ENCODE peak calls at places on chromosome 4, in five cellular contexts. One of them, this sample, is unnamed.
A peak's percentile ranks its signal among the peaks of the same experiment; 100 is the strongest.

GRCh38 chr4:10456270-10457254 is 664 bp downstream of the ZNF518B start:
- DNase-seq in cardiac muscle cell: peak; percentile 74
- DNase-seq in lower leg skin: no peak
- DNase-seq in AG10803: peak; percentile 67
- DNase-seq in hepatocyte: peak; percentile 81
- DNase-seq in this sample: no peak

GRCh38 chr4:143482753-143483362 is 30.6 kb upstream of the SMARCA5 start:
- DNase-seq in cardiac muscle cell: peak; percentile 77
- DNase-seq in lower leg skin: no peak
- DNase-seq in AG10803: peak; percentile 64
- DNase-seq in hepatocyte: peak; percentile 47
- DNase-seq in this sample: peak; percentile 42

GRCh38 chr4:40822781-40823180 is 73.0 kb downstream of the NSUN7 start:
- DNase-seq in cardiac muscle cell: no peak
- DNase-seq in lower leg skin: no peak
- DNase-seq in AG10803: no peak
- DNase-seq in hepatocyte: no peak
- DNase-seq in this sample: no peak

GRCh38 chr4:7960790-7961655 is 21.4 kb upstream of the AFAP1 start:
- DNase-seq in cardiac muscle cell: peak; percentile 99
- DNase-seq in lower leg skin: no peak
- DNase-seq in AG10803: peak; percentile 99
- DNase-seq in hepatocyte: peak; percentile 80
- DNase-seq in this sample: no peak

GRCh38 chr4:40264995-40265909 is 68.4 kb downstream of the RHOH start:
- DNase-seq in cardiac muscle cell: no peak
- DNase-seq in lower leg skin: no peak
- DNase-seq in AG10803: no peak
- DNase-seq in hepatocyte: peak; percentile 30
- DNase-seq in this sample: peak; percentile 36

GRCh38 chr4:138671106-138671505 is 344.5 kb upstream of the NOCT start:
- DNase-seq in cardiac muscle cell: no peak
- DNase-seq in lower leg skin: no peak
- DNase-seq in AG10803: no peak
- DNase-seq in hepatocyte: no peak
- DNase-seq in this sample: no peak

GRCh38 chr4:15682790-15683495 is 1.3 kb downstream of the FAM200B start:
- DNase-seq in cardiac muscle cell: peak; percentile 29
- DNase-seq in lower leg skin: no peak
- DNase-seq in AG10803: no peak
- DNase-seq in hepatocyte: no peak
- DNase-seq in this sample: no peak

GRCh38 chr4:155552180-155552579 is 114.5 kb upstream of the GUCY1A1 start:
- DNase-seq in cardiac muscle cell: no peak
- DNase-seq in lower leg skin: no peak
- DNase-seq in AG10803: no peak
- DNase-seq in hepatocyte: no peak
- DNase-seq in this sample: no peak

GRCh38 chr4:28886934-28887333 is 1833.2 kb upstream of the PCDH7 start:
- DNase-seq in cardiac muscle cell: no peak
- DNase-seq in lower leg skin: no peak
- DNase-seq in AG10803: no peak
- DNase-seq in hepatocyte: no peak
- DNase-seq in this sample: no peak

GRCh38 chr4:126358041-126358440 is 1043.3 kb downstream of the FAT4 start:
- DNase-seq in cardiac muscle cell: no peak
- DNase-seq in lower leg skin: no peak
- DNase-seq in AG10803: no peak
- DNase-seq in hepatocyte: no peak
- DNase-seq in this sample: no peak

GRCh38 chr4:48575964-48576363 is 85.9 kb downstream of the ZAR1 start:
- DNase-seq in cardiac muscle cell: peak; percentile 20
- DNase-seq in lower leg skin: no peak
- DNase-seq in AG10803: peak; percentile 23
- DNase-seq in hepatocyte: no peak
- DNase-seq in this sample: no peak

GRCh38 chr4:152540941-152541340 is 5.0 kb upstream of the FBXW7 start:
- DNase-seq in cardiac muscle cell: no peak
- DNase-seq in lower leg skin: no peak
- DNase-seq in AG10803: no peak
- DNase-seq in hepatocyte: no peak
- DNase-seq in this sample: no peak

GRCh38 chr4:117983541-117984451 is 50.5 kb upstream of the NDST3 start:
- DNase-seq in cardiac muscle cell: peak; percentile 6
- DNase-seq in lower leg skin: no peak
- DNase-seq in AG10803: no peak
- DNase-seq in hepatocyte: no peak
- DNase-seq in this sample: no peak

GRCh38 chr4:99921174-99921573 is 25.2 kb downstream of the DNAJB14 start:
- DNase-seq in cardiac muscle cell: no peak
- DNase-seq in lower leg skin: no peak
- DNase-seq in AG10803: no peak
- DNase-seq in hepatocyte: no peak
- DNase-seq in this sample: no peak

GRCh38 chr4:61511716-61512488 is 311.8 kb downstream of the ADGRL3 start:
- DNase-seq in cardiac muscle cell: peak; percentile 80
- DNase-seq in lower leg skin: no peak
- DNase-seq in AG10803: peak; percentile 10
- DNase-seq in hepatocyte: peak; percentile 10
- DNase-seq in this sample: no peak

GRCh38 chr4:20882500-20882899 is 182.2 kb downstream of the PACRGL start:
- DNase-seq in cardiac muscle cell: no peak
- DNase-seq in lower leg skin: no peak
- DNase-seq in AG10803: no peak
- DNase-seq in hepatocyte: no peak
- DNase-seq in this sample: no peak

GRCh38 chr4:70747874-70748273 is 26.1 kb downstream of the RUFY3 start:
- DNase-seq in cardiac muscle cell: peak; percentile 38
- DNase-seq in lower leg skin: no peak
- DNase-seq in AG10803: no peak
- DNase-seq in hepatocyte: no peak
- DNase-seq in this sample: no peak

GRCh38 chr4:2257361-2258001 is 4.4 kb downstream of the MXD4 start:
- DNase-seq in cardiac muscle cell: no peak
- DNase-seq in lower leg skin: peak; percentile 84
- DNase-seq in AG10803: no peak
- DNase-seq in hepatocyte: no peak
- DNase-seq in this sample: peak; percentile 26

GRCh38 chr4:2256781-2257191 is 5.1 kb downstream of the MXD4 start:
- DNase-seq in cardiac muscle cell: peak; percentile 40
- DNase-seq in lower leg skin: peak; percentile 88
- DNase-seq in AG10803: no peak
- DNase-seq in hepatocyte: no peak
- DNase-seq in this sample: peak; percentile 26

GRCh38 chr4:2259541-2260267 is 2.2 kb downstream of the MXD4 start:
- DNase-seq in cardiac muscle cell: no peak
- DNase-seq in lower leg skin: peak; percentile 81
- DNase-seq in AG10803: no peak
- DNase-seq in hepatocyte: no peak
- DNase-seq in this sample: peak; percentile 30

GRCh38 chr4:2259036-2259540 is 2.8 kb downstream of the MXD4 start:
- DNase-seq in cardiac muscle cell: no peak
- DNase-seq in lower leg skin: peak; percentile 81
- DNase-seq in AG10803: no peak
- DNase-seq in hepatocyte: no peak
- DNase-seq in this sample: no peak

DNA sequence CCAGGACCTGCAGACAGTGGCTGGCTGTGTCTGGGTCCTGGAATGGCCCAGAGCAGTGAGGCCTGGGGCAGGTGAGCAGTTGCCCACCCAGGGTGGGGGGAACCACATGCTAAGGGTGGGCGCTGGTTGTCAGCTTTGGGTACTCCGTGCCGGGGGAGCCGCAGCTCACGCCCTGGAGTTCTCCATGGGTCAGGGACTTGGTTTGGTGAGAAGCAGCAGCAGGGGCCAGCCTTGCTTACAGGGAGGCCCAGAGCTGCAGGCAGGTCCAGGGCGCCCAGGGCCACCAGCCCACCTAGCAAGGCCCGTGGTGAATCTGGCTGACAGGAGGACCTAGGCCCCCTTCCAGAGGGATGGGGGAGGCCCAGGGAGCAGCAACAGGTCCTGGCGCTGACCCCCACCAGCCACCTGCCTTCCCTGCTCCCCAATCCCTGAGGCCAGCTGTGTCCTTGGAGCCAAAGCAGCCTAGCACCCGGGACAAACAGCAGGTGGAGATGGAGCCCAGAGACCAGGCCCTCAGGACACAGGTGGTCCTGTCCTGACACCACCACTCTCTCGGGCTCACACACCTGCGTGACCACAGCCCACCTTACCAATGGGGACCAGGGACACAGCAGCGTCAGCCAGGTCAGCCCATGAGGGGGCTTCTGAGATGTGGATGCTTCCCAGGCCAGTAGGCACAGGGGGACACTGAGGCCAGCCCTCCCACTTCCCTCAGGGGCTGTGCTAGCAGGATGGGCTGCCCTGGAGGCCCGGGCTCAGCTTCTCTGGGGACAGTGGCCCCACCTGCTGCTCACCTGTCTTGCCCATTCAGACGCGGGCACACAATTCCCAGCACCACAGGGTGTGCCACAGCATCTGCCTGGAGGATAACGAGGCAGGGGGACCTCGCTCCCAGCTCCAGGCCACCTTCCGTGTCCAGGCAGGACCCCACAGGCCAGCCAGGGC is 3.5 kb downstream of the MXD4 start:
- DNase-seq in cardiac muscle cell: no peak
- DNase-seq in lower leg skin: peak; percentile 82
- DNase-seq in AG10803: no peak
- DNase-seq in hepatocyte: no peak
- DNase-seq in this sample: peak; percentile 28
- H3K4me3 ChIP-seq in cardiac muscle cell: no peak overlapping the region
- H3K4me3 ChIP-seq in lower leg skin: no peak overlapping the region
- H3K4me3 ChIP-seq in AG10803: no peak overlapping the region
- H3K4me3 ChIP-seq in hepatocyte: no peak overlapping the region
- H3K4me3 ChIP-seq in this sample: no peak overlapping the region

GRCh38 chr4:172207258-172207657 is 394.1 kb downstream of the GALNTL6 start:
- DNase-seq in cardiac muscle cell: no peak
- DNase-seq in lower leg skin: no peak
- DNase-seq in AG10803: no peak
- DNase-seq in hepatocyte: no peak
- DNase-seq in this sample: no peak

DNA sequence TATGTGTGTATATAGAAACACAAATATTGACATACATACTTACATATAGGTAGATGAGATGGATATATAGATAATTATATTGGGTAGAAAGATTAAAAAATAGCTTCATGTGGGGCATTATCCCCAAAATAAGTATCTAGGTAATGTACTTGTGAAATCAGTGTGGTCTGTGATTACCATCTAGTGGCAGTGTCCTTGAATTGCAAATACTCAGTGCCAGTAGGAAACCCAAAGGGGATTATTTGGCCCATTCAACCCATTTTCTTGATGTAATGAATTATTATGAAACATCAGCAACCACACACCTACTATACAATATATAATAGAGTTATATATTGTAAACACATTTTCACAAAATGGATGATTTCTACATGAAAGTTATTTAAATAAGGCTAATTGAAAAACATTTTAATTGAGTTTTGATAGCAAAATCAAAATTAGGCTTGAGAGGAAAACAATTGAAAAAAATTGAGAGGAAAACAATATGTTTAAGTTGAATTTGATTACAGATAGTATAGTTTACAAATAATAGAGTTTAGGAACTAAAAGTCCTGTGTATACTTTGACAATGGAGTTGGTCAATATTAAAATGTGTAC is 389.4 kb downstream of the GALNTL6 start:
- DNase-seq in cardiac muscle cell: peak; percentile 32
- DNase-seq in lower leg skin: no peak
- DNase-seq in AG10803: peak; percentile 50
- DNase-seq in hepatocyte: peak; percentile 47
- DNase-seq in this sample: no peak
- TF ChIP-seq CTCF in cardiac muscle cell: peak; percentile 48
- TF ChIP-seq CTCF in lower leg skin: no peak
- TF ChIP-seq CTCF in AG10803: peak; percentile 90
- TF ChIP-seq CTCF in hepatocyte: peak; percentile 80
- TF ChIP-seq CTCF in this sample: peak; percentile 42

GRCh38 chr4:3368841-3369760 is 72.7 kb upstream of the HGFAC start:
- DNase-seq in cardiac muscle cell: peak; percentile 36
- DNase-seq in lower leg skin: no peak
- DNase-seq in AG10803: no peak
- DNase-seq in hepatocyte: no peak
- DNase-seq in this sample: no peak
- H3K4me3 ChIP-seq in cardiac muscle cell: no peak overlapping the region
- H3K4me3 ChIP-seq in lower leg skin: no peak overlapping the region
- H3K4me3 ChIP-seq in AG10803: peak overlapping the region; percentile 38
- H3K4me3 ChIP-seq in hepatocyte: no peak overlapping the region
- H3K4me3 ChIP-seq in this sample: no peak overlapping the region

GRCh38 chr4:55312491-55313101 is 33.4 kb upstream of the SRD5A3 start:
- DNase-seq in cardiac muscle cell: peak; percentile 72
- DNase-seq in lower leg skin: peak; percentile 85
- DNase-seq in AG10803: peak; percentile 79
- DNase-seq in hepatocyte: peak; percentile 54
- DNase-seq in this sample: peak; percentile 29
- TF ChIP-seq CTCF in cardiac muscle cell: peak; percentile 79
- TF ChIP-seq CTCF in lower leg skin: no peak
- TF ChIP-seq CTCF in AG10803: peak; percentile 94
- TF ChIP-seq CTCF in hepatocyte: peak; percentile 55
- TF ChIP-seq CTCF in this sample: peak; percentile 38

GRCh38 chr4:164212714-164213113 is 541.2 kb upstream of the SMIM31 start:
- DNase-seq in cardiac muscle cell: no peak
- DNase-seq in lower leg skin: no peak
- DNase-seq in AG10803: no peak
- DNase-seq in hepatocyte: no peak
- DNase-seq in this sample: no peak

GRCh38 chr4:164212134-164212533 is 541.8 kb upstream of the SMIM31 start:
- DNase-seq in cardiac muscle cell: no peak
- DNase-seq in lower leg skin: no peak
- DNase-seq in AG10803: no peak
- DNase-seq in hepatocyte: no peak
- DNase-seq in this sample: no peak

GRCh38 chr4:164210377-164210776 is 543.6 kb upstream of the SMIM31 start:
- DNase-seq in cardiac muscle cell: no peak
- DNase-seq in lower leg skin: no peak
- DNase-seq in AG10803: no peak
- DNase-seq in hepatocyte: no peak
- DNase-seq in this sample: no peak

GRCh38 chr4:164215113-164215741 is 538.7 kb upstream of the SMIM31 start:
- DNase-seq in cardiac muscle cell: no peak
- DNase-seq in lower leg skin: no peak
- DNase-seq in AG10803: no peak
- DNase-seq in hepatocyte: no peak
- DNase-seq in this sample: peak; percentile 34
- H3K4me3 ChIP-seq in cardiac muscle cell: no peak overlapping the region
- H3K4me3 ChIP-seq in lower leg skin: no peak overlapping the region
- H3K4me3 ChIP-seq in AG10803: no peak overlapping the region
- H3K4me3 ChIP-seq in hepatocyte: no peak overlapping the region
- H3K4me3 ChIP-seq in this sample: peak overlapping the region; percentile 24

DNA sequence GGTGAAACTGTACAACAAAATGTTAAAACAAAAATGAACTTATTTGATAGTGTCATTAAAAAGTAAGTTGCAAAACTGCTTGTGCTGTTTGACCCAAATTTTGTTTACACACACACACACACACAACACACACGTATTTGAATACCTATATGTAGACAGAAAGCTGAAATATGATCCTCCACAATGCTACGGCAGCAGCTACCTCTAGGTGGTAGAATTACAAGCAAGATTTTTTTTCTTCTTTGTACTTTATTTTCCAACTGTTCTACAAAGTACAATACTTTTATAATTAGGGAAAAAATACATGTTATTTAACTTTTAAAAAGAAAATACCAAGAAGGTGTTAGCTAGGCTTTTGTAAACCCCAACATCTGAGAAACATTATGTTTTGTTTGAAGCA is 1.2 kb downstream of the CYTL1 start:
- DNase-seq in cardiac muscle cell: no peak
- DNase-seq in lower leg skin: no peak
- DNase-seq in AG10803: no peak
- DNase-seq in hepatocyte: no peak
- DNase-seq in this sample: no peak
- TF ChIP-seq CTCF in cardiac muscle cell: peak; percentile 9
- TF ChIP-seq CTCF in lower leg skin: no peak
- TF ChIP-seq CTCF in AG10803: peak; percentile 21
- TF ChIP-seq CTCF in hepatocyte: peak; percentile 33
- TF ChIP-seq CTCF in this sample: no peak

This sample was measured in Caco-2.